ENCODE peak calls at places on chromosomes 7 and 10, in nine cellular contexts. F, K, P, Y, I, U, E, C and J are unnamed samples.

GRCh38 chr7:362416-363096 is 72.6 kb downstream of the FOXL3 start:
- DNase-seq in E (peak; percentile 30), C (no peak), U (peak; percentile 21), P (no peak), K (no peak), Y (no peak), F (no peak), I (no peak), J (peak; percentile 21)

GRCh38 chr7:68400783-68401182 is 1197.5 kb upstream of the AUTS2 start:
- DNase-seq in Y (no peak), E (no peak), K (no peak), U (no peak), F (no peak), C (no peak), P (no peak), I (no peak), J (no peak)

GRCh38 chr7:76282344-76283253 is 19.9 kb upstream of the HSPB1 start:
- DNase-seq in E (peak; percentile 57), U (no peak), P (no peak), C (no peak), I (no peak), F (no peak), K (peak; percentile 55), Y (no peak), J (peak; percentile 77)

GRCh38 chr7:98687331-98687863 is 70.3 kb downstream of the NPTX2 start:
- DNase-seq in K (no peak), I (no peak), Y (no peak), F (no peak), P (no peak), U (no peak), E (peak; percentile 31), C (no peak), J (no peak)

GRCh38 chr10:77179015-77179695 is 458.5 kb downstream of the KCNMA1 start:
- DNase-seq in Y (no peak), K (no peak), P (no peak), C (no peak), I (no peak), E (peak; percentile 94), F (peak; percentile 89), U (peak; percentile 87), J (no peak)

GRCh38 chr7:157032644-157033482 is 22.4 kb upstream of the MNX1 start:
- DNase-seq in F (no peak), I (no peak), P (peak; percentile 26), K (no peak), E (no peak), Y (no peak), U (no peak), C (peak; percentile 49), J (peak; percentile 67)

GRCh38 chr7:132590162-132590561 is 13.9 kb upstream of the PLXNA4 start:
- DNase-seq in C (no peak), E (no peak), U (no peak), F (no peak), P (no peak), K (no peak), Y (no peak), I (no peak), J (no peak)

GRCh38 chr7:2487586-2488271 is 11.5 kb upstream of the GRIFIN start:
- DNase-seq in I (no peak), F (no peak), C (no peak), U (no peak), Y (no peak), K (no peak), E (no peak), P (peak; percentile 35), J (no peak)

GRCh38 chr10:102970497-102970896 is 52.4 kb downstream of the CNNM2 start:
- DNase-seq in P (no peak), K (no peak), F (no peak), I (no peak), Y (no peak), C (no peak), U (no peak), E (no peak), J (no peak)

GRCh38 chr10:102965455-102965854 is 47.4 kb downstream of the CNNM2 start:
- DNase-seq in K (no peak), I (no peak), Y (no peak), U (no peak), F (no peak), C (no peak), P (no peak), E (no peak), J (no peak)

GRCh38 chr10:102975483-102976057 is 57.5 kb downstream of the CNNM2 start:
- DNase-seq in E (no peak), P (no peak), U (no peak), K (no peak), Y (no peak), I (no peak), C (no peak), F (peak; percentile 5), J (no peak)

GRCh38 chr10:102967123-102967522 is 49.0 kb downstream of the CNNM2 start:
- DNase-seq in C (no peak), U (no peak), P (no peak), K (no peak), I (no peak), Y (no peak), E (no peak), F (no peak), J (no peak)

DNA sequence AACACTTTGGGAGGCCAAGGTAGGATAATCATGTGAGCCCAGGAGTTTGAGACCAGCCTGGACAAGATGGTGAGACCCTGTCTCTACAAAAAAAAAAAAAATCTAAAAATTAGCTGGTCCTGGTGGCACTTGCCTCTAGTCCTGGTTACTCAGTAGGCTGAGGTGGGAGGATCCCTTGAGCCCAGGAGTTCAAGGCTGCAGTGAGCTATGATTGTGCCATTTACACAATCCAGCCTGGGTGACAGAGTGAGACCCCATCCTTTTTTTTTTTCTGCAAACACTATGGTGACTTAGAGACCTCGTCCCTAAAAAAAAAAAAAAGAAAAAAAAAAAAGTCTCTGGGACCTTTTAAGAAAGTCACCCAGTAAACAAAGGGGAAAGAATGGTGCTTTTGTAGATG is 52.8 kb downstream of the CNNM2 start:
- DNase-seq in P (no peak), I (no peak), U (no peak), Y (no peak), F (no peak), C (no peak), E (no peak), K (no peak), J (no peak)
- TF ChIP-seq CTCF in P (no peak), I (no peak), U (no peak), Y (no peak), F (no peak), C (no peak), E (no peak), K (no peak), J (no peak)

GRCh38 chr10:102615361-102615760 is 28.9 kb upstream of the TRIM8 start:
- DNase-seq in P (no peak), E (no peak), C (no peak), U (no peak), K (peak; percentile 57), Y (no peak), I (no peak), F (no peak), J (peak; percentile 68)
- TF ChIP-seq CTCF in P (peak; percentile 20), E (peak; percentile 29), C (no peak), U (peak; percentile 57), K (peak; percentile 36), Y (peak; percentile 40), I (peak; percentile 60), F (peak; percentile 47), J (peak; percentile 57)

DNA sequence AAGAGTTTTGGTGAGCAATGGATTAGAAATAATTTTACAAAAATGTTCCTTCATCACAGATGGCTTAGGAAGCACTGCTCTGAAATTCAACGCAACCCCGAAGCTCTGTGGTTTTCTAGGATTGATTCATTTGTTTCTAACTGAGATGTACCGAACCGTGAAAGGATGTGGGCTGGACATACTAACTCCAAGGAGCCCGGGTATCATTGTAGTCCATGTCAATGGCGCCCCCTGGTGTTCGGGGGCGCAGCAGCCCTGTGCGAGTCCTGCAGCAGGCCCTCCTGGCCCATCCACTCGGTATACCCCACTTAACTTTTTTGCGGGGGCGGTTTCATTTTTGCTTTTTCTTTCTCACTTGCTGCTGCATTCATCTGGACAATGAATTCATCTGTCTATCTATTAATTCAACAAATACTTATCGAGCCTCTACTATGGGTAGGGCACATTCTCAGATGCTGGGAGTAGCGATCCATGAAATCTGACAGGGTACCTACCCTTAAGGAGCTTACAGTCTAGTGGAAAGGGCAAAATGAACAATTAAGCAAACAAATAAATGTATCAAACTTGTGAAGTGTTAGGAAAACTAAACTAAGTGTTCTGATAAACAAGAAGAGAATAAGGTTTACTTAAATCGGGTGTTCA is 25.2 kb upstream of the ITPRID1 start:
- DNase-seq in I (peak; percentile 41), C (no peak), P (peak; percentile 70), K (peak; percentile 66), Y (peak; percentile 38), U (peak; percentile 2), E (peak; percentile 2), F (peak; percentile 59), J (no peak)
- TF ChIP-seq CTCF in I (peak; percentile 92), C (peak; percentile 42), P (peak; percentile 74), K (peak; percentile 79), Y (peak; percentile 71), U (peak; percentile 15), E (peak; percentile 61), F (peak; percentile 85), J (peak; percentile 76)

GRCh38 chr7:66118603-66119002 is 4.0 kb downstream of the CRCP start:
- DNase-seq in U (no peak), I (no peak), K (no peak), C (no peak), P (no peak), F (no peak), Y (no peak), E (no peak), J (no peak)

GRCh38 chr7:66110861-66111260 is 3.8 kb upstream of the CRCP start:
- DNase-seq in F (peak; percentile 85), P (no peak), Y (no peak), E (peak; percentile 96), K (no peak), U (peak; percentile 84), C (no peak), I (peak; percentile 94), J (no peak)

GRCh38 chr7:66119502-66119901 is 4.9 kb downstream of the CRCP start:
- DNase-seq in Y (no peak), K (no peak), I (no peak), E (no peak), U (no peak), C (no peak), F (no peak), P (no peak), J (no peak)

DNA sequence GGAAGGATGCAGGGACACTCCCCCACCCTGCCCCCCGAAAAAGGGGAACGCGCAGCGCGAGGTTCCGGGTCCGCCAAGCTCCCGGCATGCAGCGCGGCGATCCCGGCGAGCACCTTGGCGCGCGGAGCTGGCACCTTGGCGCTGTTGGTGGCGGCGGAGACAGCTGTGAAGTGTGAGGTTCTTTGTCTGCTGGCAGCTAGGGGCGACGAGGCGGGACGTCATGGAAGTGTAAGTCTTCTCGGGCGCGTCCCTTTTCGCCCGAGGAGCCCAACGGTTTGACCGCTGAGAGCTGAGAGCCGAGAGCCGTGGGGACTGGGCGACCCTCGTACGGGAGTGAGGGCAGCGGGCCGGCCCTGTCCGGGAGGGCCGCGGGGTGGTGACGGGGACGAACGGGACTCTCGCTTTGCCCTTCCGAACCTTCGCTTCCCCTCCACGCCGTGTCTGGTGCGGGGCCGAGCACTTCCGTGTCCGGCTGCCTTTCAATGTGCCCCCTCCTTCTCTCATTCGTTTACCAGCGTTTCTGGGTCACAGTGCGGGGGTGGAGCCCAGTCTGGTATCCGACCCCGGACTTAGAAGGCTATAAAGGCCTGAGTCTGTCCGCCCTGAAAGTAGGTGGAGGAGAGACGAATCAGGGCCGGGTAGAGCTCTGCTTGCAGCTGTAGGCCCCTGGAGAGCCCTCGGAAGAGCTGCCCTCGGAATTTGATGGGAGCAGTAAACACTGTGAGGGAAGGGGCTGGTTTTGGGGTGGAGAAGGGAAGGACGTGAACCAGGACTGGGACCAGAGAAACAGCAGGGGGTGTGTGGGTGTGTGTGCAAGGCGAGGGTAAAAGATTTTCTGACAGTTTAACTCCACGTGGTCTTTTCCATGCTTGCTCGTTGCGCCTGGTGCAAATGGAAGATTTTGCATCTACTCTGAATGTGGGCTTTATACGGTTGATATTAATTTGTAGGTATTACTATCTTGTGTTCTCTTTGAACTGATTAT is at the start of gene CRCP:
- DNase-seq in F (peak; percentile 48), P (peak; percentile 87), K (peak; percentile 66), Y (peak; percentile 65), I (no peak), E (peak; percentile 87), C (peak; percentile 91), U (peak; percentile 86), J (peak; percentile 92)
- TF ChIP-seq CTCF in F (no peak), P (no peak), K (no peak), Y (peak; percentile 53), I (no peak), E (peak; percentile 45), C (peak; percentile 26), U (peak; percentile 26), J (peak; percentile 69)